ENCODE peak calls at places on chromosomes 3 and 15, in six cellular contexts. P is cardiac muscle cell, Y is heart left ventricle, C is ascending aorta, M is OCI-LY7, V is lower lobe of right lung. F is an unnamed sample. For H3K36me3 and H3K4me1, the result is how much of the 10 kb centered on the place peaks cover.

GRCh38 chr3:23203651-23204111 is 554 bp downstream of the UBE2E2 start:
- DNase-seq in P (peak), Y (no peak), C (no peak), M (peak), V (peak), F (peak)

GRCh38 chr3:177195941-177196472 is 1.3 kb downstream of the TBL1XR1 start:
- DNase-seq in P (peak), Y (no peak), C (no peak), M (peak), V (no peak), F (no peak)

GRCh38 chr15:75921732-75922703 is 18.3 kb downstream of the FBXO22 start:
- DNase-seq in P (peak), Y (peak), C (no peak), M (peak), V (no peak), F (peak)

GRCh38 chr3:189160519-189161309 is 11.1 kb upstream of the TPRG1 start:
- DNase-seq in P (no peak), Y (no peak), C (no peak), M (no peak), V (no peak), F (peak)

GRCh38 chr15:71444866-71445590 is 329.8 kb downstream of the THSD4 start:
- DNase-seq in P (peak), Y (no peak), C (no peak), M (no peak), V (no peak), F (no peak)

GRCh38 chr15:69735126-69735525 is 282.5 kb downstream of the RPLP1 start:
- DNase-seq in P (no peak), Y (no peak), C (no peak), M (no peak), V (no peak), F (no peak)

GRCh38 chr15:55221090-55222011 is 24.6 kb upstream of the RSL24D1 start:
- DNase-seq in P (peak), Y (no peak), C (no peak), M (peak), V (no peak), F (no peak)

GRCh38 chr15:56086566-56086965 is 93.2 kb upstream of the NEDD4 start:
- DNase-seq in P (no peak), Y (no peak), C (no peak), M (no peak), V (no peak), F (no peak)

GRCh38 chr15:52104532-52105004 is 8.0 kb downstream of the BCL2L10 start:
- DNase-seq in P (no peak), Y (no peak), C (no peak), M (peak), V (no peak), F (no peak)

GRCh38 chr3:30098206-30098605 is 508.2 kb upstream of the TGFBR2 start:
- DNase-seq in P (no peak), Y (no peak), C (no peak), M (no peak), V (no peak), F (no peak)

GRCh38 chr15:47718474-47719440 is 1.5 kb downstream of the SEMA6D start:
- DNase-seq in P (peak), Y (peak), C (no peak), M (no peak), V (no peak), F (peak)

GRCh38 chr3:16697437-16698258 is 92.4 kb upstream of the DAZL start:
- DNase-seq in P (no peak), Y (no peak), C (no peak), M (no peak), V (no peak), F (no peak)

GRCh38 chr3:178840586-178840985 is 231.0 kb downstream of the ZMAT3 start:
- DNase-seq in P (no peak), Y (no peak), C (no peak), M (no peak), V (no peak), F (no peak)

GRCh38 chr15:88454231-88454630 is 13.0 kb downstream of the MRPL46 start:
- DNase-seq in P (no peak), Y (no peak), C (no peak), M (no peak), V (no peak), F (no peak)

GRCh38 chr3:197372076-197372661 is 73.8 kb upstream of the DLG1 start:
- DNase-seq in P (no peak), Y (no peak), C (no peak), M (no peak), V (no peak), F (peak)

DNA sequence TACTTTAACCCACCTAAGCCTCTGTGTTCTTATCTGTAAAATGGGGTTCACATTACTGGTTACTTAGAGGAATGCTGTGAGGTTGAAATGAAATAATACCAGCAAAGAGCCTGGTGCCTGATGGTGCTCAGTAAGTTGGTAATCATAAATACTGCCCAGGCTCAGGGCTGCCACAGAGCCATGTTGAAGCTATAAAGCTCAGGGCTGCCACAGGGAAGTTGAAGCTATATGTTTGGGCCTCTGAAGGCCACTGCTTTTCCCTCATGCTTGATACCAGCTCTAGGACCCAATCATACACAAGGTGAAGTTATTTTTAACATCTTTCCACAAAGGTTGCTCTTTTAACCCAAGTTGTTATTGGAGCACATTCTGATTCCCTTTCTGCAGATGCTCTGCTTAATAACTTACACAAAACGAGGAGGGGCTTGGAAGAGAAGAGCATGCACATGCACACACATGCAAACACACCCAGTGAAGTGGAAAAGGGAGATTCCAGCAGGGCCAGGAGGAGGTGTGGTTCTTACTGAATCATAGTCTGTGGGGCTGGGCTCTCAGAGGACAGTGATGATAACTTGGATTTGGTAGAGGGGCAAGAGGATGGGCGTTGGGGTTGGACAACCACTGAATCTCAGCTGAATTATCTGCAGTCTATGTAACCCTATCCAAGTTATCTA is 17.4 kb downstream of the PARP14 start:
- DNase-seq in P (no peak), Y (no peak), C (no peak), M (peak), V (no peak), F (no peak)
- H3K36me3 ChIP-seq in P (under half), Y (under half), C (half or more), M (under half), V (under half), F (under half)

GRCh38 chr15:64162478-64162868 is 349 bp downstream of the PPIB start:
- DNase-seq in P (no peak), Y (no peak), C (no peak), M (no peak), V (no peak), F (no peak)

GRCh38 chr15:64164436-64164835 is 1.6 kb upstream of the PPIB start:
- DNase-seq in P (no peak), Y (no peak), C (no peak), M (no peak), V (no peak), F (no peak)

GRCh38 chr15:64161688-64162477 is 939 bp downstream of the PPIB start:
- DNase-seq in P (no peak), Y (no peak), C (no peak), M (peak), V (no peak), F (no peak)

GRCh38 chr15:64163662-64164362 is 990 bp upstream of the PPIB start:
- DNase-seq in P (no peak), Y (no peak), C (no peak), M (no peak), V (peak), F (no peak)

DNA sequence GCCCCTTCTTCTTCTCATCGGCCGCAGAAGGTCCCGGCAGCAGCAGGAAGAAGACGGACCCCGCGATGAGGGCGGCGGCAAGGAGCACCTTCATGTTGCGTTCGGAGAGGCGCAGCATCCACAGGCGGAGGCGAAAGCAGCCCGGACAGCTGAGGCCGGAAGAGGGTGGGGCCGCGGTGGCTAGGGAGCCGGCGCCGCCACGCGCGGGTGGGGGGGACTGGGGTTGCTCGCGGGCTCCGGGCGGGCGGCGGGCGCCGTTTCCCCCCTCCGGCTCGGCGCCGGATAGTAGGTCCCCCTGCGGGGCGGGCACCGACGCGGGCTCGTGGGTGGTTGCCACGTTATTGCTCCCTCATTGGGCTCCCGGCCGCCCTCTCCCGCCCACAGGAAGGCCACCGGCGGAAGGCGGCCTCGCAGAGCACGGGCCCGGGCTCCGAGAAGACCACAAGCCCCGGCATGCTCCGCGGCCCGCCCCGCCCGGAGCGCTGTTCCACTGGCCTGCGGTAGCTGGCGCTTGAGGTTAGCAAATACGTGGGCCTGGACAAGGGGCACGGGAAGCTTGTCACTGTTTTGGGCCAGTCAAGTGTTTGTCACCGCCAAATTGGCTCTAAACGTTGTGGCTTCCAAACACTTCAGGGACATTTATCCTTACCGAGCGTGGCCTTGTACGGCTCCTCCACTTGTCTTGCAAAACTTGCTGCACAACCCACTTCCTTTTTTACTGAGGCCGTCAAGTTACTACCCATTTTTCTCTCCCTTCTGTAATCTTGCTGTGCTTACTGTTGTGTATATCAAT is at the start of gene PPIB:
- DNase-seq in P (peak), Y (peak), C (peak), M (peak), V (peak), F (peak)
- TF ChIP-seq CTCF in P (peak), Y (peak), C (peak), M (peak), V (peak), F (no peak)

DNA sequence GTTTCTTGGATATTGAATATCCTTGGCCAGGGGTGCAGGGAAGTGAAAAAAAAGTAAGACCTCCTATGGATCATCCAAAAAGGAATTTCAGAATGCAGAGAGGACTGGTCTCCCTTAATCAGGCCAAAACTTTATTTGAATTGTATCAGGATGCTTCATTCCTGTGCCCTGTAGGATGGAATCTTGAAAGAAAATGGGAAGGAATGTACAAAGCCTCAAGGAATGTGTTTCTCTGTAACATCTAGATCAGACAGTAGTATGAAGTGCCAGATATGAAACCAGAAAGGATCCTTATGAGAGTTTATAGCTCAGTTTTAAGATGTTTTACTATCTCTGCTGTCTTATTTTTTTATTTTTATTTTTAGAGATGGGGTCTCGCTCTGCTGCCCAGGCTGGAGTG is 6.5 kb upstream of the GSK3B start:
- DNase-seq in P (no peak), Y (no peak), C (no peak), M (no peak), V (no peak), F (no peak)
- H3K4me1 ChIP-seq in P (under half), Y (under half), C (under half), M (under half), V (under half), F (under half)

GRCh38 chr3:51932471-51933370 is 9.0 kb downstream of the RRP9 start:
- DNase-seq in P (no peak), Y (no peak), C (no peak), M (no peak), V (no peak), F (no peak)
- H3K36me3 ChIP-seq in P (under half), Y (under half), C (half or more), M (half or more), V (half or more), F (under half)

DNA sequence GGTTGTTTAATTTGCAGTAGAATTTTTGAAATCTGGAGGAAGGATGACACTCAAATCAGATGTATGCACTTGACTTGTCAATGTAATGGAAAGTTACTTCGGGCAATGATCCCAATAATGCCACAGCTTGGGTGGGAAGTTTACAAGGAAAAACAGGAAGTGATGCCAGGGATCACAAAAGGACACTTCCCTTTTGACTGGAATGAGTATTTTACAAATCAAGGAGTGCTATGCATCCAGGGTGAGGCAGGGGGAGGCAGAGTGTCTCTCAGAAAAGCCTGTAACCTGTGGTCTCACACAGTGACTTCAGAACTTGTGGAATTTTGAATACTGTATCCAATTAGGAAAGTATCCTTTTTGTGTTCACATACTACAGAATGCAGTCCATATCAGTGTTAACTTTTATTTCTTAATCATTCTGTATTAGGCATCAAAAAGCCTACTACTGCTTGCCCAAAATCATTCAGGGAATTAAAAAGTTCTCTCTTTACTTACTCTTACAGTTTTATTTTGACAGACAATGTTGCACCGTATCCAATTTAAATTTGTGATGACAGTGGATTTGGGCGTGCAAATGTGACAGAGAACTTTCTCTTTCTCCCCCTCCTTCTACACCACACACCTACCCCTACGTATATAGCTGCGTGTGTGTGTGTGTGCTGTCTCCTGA is 445.1 kb downstream of the MECOM start:
- DNase-seq in P (peak), Y (peak), C (no peak), M (no peak), V (no peak), F (peak)
- TF ChIP-seq CTCF in P (peak), Y (peak), C (peak), M (peak), V (peak), F (peak)

F was measured in transverse colon.